ENCODE peak calls at places on chromosomes 12 and 14, in ten cellular contexts. Q is neuronal stem cell, V is mammary epithelial cell, J is colonic mucosa, C is fibroblast of lung, Z is A549, B is psoas muscle, U is uterus, D is small intestine, A is left ventricle myocardium inferior. R is an unnamed sample. For H3K4me1, the result is how much of the 10 kb centered on the place peaks cover.

GRCh38 chr12:119528241-119528640 is 65.3 kb upstream of the TMEM233 start:
- DNase-seq in C (no peak), Q (peak), J (no peak), V (no peak), Z (peak), A (no peak), U (no peak), D (no peak), B (no peak), R (no peak)

GRCh38 chr12:67442896-67443295 is 173.7 kb downstream of the CAND1 start:
- DNase-seq in C (no peak), D (no peak), Z (no peak), J (no peak), B (no peak), Q (no peak), U (no peak), V (no peak), A (no peak), R (no peak)

GRCh38 chr12:127284870-127285431 is 982.0 kb upstream of the TMEM132C start:
- DNase-seq in Z (no peak), V (peak), C (peak), Q (no peak), U (no peak), D (no peak), A (no peak), B (peak), J (no peak), R (no peak)

GRCh38 chr14:89454971-89455370 is 37.9 kb upstream of the FOXN3 start:
- DNase-seq in A (no peak), V (no peak), Z (no peak), D (no peak), C (no peak), U (no peak), J (no peak), Q (no peak), B (no peak), R (no peak)

GRCh38 chr12:130078852-130079251 is 83.4 kb upstream of the FZD10 start:
- DNase-seq in Z (no peak), C (no peak), U (no peak), Q (no peak), V (no peak), B (no peak), D (no peak), J (no peak), A (no peak), R (no peak)

GRCh38 chr14:34699873-34700621 is 14.3 kb downstream of the CFL2 start:
- DNase-seq in A (no peak), D (no peak), C (peak), Z (peak), J (no peak), B (no peak), Q (no peak), U (no peak), V (peak), R (no peak)

GRCh38 chr14:65872536-65872935 is 460.0 kb downstream of the FUT8 start:
- DNase-seq in B (no peak), D (no peak), Q (no peak), Z (no peak), U (no peak), J (no peak), V (no peak), C (no peak), A (no peak), R (no peak)

GRCh38 chr14:105888784-105889665 is 362.6 kb downstream of the TMEM121 start:
- DNase-seq in V (no peak), Q (no peak), D (no peak), U (peak), C (no peak), Z (no peak), B (no peak), A (peak), J (no peak), R (peak)

GRCh38 chr12:51888316-51889215 is 663 bp downstream of the ANKRD33 start:
- DNase-seq in D (no peak), Z (no peak), C (no peak), A (no peak), B (no peak), Q (no peak), J (no peak), V (no peak), U (no peak), R (no peak)

GRCh38 chr12:67590122-67590795 is 58.3 kb upstream of the DYRK2 start:
- DNase-seq in J (no peak), A (no peak), Z (no peak), V (peak), B (no peak), U (no peak), Q (no peak), D (peak), C (no peak), R (no peak)

GRCh38 chr14:28757790-28758189 is 8.8 kb upstream of the FOXG1 start:
- DNase-seq in Q (no peak), U (no peak), A (no peak), C (no peak), D (no peak), Z (no peak), B (no peak), J (no peak), V (no peak), R (no peak)

GRCh38 chr14:91606851-91607250 is 96.7 kb upstream of the PPP4R3A start:
- DNase-seq in U (no peak), J (no peak), D (no peak), Z (no peak), C (no peak), Q (no peak), B (no peak), A (no peak), V (peak), R (no peak)

GRCh38 chr14:105151131-105151837 is 17.3 kb downstream of the JAG2 start:
- DNase-seq in Z (no peak), A (peak), U (no peak), J (no peak), B (peak), C (no peak), V (no peak), D (no peak), Q (no peak), R (no peak)

GRCh38 chr12:108629156-108629555 is 4.5 kb downstream of the SELPLG start:
- DNase-seq in D (no peak), Z (no peak), C (no peak), V (no peak), U (no peak), Q (no peak), A (no peak), J (no peak), B (no peak), R (no peak)

GRCh38 chr12:54721312-54721711 is 73.1 kb upstream of the DCD start:
- DNase-seq in U (no peak), Z (no peak), B (no peak), C (no peak), A (no peak), Q (no peak), J (no peak), D (no peak), V (no peak), R (no peak)

GRCh38 chr12:54716284-54716683 is 68.1 kb upstream of the DCD start:
- DNase-seq in A (no peak), C (no peak), J (no peak), Q (no peak), V (no peak), D (no peak), U (no peak), B (no peak), Z (no peak), R (no peak)

GRCh38 chr12:54725233-54725843 is 77.2 kb upstream of the DCD start:
- DNase-seq in V (no peak), U (no peak), A (no peak), D (peak), Z (peak), B (no peak), Q (no peak), J (no peak), C (peak), R (no peak)

GRCh38 chr12:54723653-54724256 is 75.6 kb upstream of the DCD start:
- DNase-seq in J (no peak), C (peak), D (peak), U (no peak), B (no peak), A (no peak), Q (no peak), Z (peak), V (no peak), R (no peak)

DNA sequence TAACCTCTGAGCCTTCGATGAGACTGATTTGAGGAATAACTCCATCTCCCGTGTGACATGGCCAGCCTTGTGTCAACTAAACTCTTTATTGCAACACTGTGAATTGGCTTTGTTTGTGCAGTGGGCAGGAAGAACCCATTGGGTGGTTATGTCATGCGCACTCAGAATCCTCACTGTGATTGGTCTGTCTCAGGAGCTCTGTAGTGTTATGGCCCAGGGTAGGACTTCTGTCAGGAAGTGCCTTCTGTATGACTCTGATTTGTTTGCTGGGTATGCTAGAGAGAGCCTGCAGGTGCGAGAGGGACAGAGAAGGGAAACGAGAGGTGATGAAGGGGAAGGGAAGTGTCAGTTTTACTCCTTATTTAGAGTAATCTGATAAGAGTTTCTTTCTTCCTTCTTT is 71.5 kb upstream of the DCD start:
- DNase-seq in Z (no peak), V (no peak), D (no peak), A (no peak), U (no peak), J (no peak), Q (no peak), B (no peak), C (no peak), R (no peak)
- H3K4me1 ChIP-seq in Z (under half), V (under half), D (under half), A (under half), U (under half), J (under half), Q (under half), B (under half), C (under half), R (under half)

DNA sequence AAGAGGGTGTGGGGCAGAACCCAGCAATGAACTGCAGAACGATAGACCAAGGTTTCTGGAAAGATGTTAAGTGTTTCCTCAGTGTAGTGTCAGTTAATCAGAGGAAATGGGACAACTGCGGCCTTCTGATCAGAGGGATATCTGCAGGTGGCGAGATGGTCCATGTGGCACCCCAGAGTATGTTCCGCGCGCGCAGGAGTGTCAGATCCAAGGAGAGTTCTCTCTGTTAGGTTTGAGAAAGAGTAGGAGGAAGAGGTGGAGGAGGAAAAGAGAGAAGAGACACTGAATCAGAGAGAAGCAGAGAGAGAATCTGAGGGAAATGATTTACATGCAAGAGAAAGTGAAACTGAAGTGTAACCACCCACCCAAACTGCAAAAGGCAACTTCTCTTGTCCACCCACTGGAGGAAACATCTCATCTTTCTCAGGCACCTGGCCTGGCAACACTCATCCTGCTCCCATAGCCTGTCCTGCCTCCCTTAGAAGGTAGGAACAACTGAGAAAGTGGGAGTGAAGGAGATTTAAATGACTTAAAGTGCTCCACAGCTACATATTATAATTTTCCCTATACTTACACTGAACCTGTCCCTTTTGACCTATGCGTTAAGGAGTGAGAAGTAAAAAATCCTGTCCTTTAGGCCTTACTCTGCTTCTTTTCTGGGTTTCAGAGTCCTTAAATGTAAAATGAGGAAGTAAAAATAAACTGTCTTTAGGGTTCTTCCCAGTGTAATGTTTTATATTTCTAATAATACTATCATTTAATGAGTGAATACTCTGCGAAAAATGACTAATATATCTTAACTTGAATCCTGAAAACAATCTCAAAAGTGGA is 6.8 kb upstream of the TESPA1 start:
- DNase-seq in V (no peak), U (no peak), D (peak), Q (no peak), J (no peak), C (no peak), A (no peak), Z (no peak), B (no peak), R (no peak)
- H3K4me3 ChIP-seq in V (no peak), U (no peak), D (no peak), Q (no peak), J (no peak), C (no peak), A (no peak), Z (no peak), B (no peak), R (no peak)

GRCh38 chr12:47091009-47091408 is 11.2 kb upstream of the AMIGO2 start:
- DNase-seq in C (no peak), J (no peak), U (no peak), Z (no peak), B (no peak), V (no peak), A (no peak), Q (no peak), D (no peak), R (no peak)

GRCh38 chr12:47087088-47087688 is 7.4 kb upstream of the AMIGO2 start:
- DNase-seq in Q (no peak), Z (peak), B (no peak), A (no peak), J (no peak), U (no peak), C (no peak), V (no peak), D (no peak), R (no peak)

GRCh38 chr12:47085815-47086252 is 6.1 kb upstream of the AMIGO2 start:
- DNase-seq in B (no peak), J (no peak), Q (no peak), D (peak), U (no peak), Z (peak), A (no peak), C (peak), V (peak), R (no peak)

GRCh38 chr12:47084172-47084571 is 4.4 kb upstream of the AMIGO2 start:
- DNase-seq in D (no peak), A (no peak), B (no peak), J (no peak), V (no peak), C (no peak), U (no peak), Z (no peak), Q (no peak), R (no peak)

GRCh38 chr12:47088021-47088944 is 8.5 kb upstream of the AMIGO2 start:
- DNase-seq in U (peak), D (peak), C (no peak), Q (no peak), A (no peak), V (peak), Z (peak), B (no peak), J (no peak), R (no peak)
- H3K27ac ChIP-seq in U (peak), D (no peak), C (no peak), Q (no peak), A (no peak), V (peak), Z (peak), B (no peak), J (peak), R (no peak)

DNA sequence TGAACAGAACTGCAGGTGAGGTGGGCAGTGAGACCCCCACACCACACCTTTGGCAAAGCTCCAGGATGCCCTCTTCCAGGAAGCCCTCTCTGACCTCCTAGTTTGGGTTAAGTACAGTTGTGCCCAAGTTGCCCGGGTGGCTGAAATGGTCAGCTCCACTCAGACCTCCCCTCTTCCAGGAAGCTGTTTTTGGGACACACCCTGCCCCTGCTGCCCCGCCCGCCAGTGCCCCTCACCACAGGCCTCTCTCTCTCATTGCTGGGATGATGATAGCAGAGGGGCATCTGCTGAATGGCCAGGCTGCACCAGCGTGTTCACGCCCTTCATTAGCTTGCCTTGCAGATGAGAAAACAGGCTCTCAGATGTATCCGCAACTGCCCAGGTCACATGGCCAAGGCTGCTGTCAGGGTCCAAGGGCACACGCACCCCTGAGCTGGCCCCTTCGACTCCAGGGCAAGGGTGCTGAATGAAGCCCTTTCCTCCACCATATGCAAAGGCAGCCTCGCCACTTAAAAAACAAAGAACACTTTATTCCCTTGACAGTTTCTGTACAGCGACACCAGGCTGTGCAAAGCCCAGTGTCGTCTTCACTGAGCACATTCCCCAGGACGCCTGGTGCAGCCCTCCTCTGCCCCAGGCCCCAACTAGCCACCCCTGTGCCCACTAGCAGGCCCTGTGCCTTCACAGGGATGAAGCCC is 15.5 kb downstream of the SLC25A29 start:
- DNase-seq in C (no peak), J (no peak), Q (no peak), B (peak), A (no peak), D (no peak), V (no peak), Z (no peak), U (peak), R (peak)
- H3K4me1 ChIP-seq in C (under half), J (under half), Q (under half), B (under half), A (half or more), D (under half), V (under half), Z (under half), U (under half), R (under half)

GRCh38 chr12:96258451-96258933 is 64.3 kb downstream of the ELK3 start:
- DNase-seq in V (peak), Q (no peak), B (peak), J (peak), A (peak), C (peak), D (no peak), Z (no peak), U (peak), R (no peak)
- H3K4me3 ChIP-seq in V (no peak), Q (no peak), B (no peak), J (no peak), A (peak), C (no peak), D (no peak), Z (no peak), U (no peak), R (no peak)

DNA sequence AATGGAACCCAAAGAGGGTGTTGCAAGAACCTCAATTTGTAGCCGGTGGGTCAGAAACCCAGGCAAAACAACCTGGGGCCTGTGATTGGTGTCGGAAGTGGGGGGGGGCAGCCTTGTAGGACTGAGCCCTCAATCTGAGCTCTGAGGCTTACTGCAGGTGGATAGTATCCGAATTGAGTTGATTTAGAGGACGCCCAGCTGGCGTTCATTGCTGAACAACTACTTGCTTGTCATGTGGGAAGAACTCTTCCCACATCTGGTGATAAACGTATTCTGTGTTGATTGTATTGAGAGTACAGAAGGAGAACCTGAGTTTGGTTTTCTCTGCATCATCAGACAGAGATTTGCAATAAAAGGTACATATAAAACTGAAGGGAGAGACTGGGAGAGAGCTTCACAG is 5.1 kb downstream of the ANO6 start:
- DNase-seq in U (no peak), J (no peak), Q (no peak), B (no peak), V (no peak), D (no peak), C (no peak), A (no peak), Z (no peak), R (no peak)
- H3K27ac ChIP-seq in U (no peak), J (no peak), Q (no peak), B (peak), V (peak), D (no peak), C (no peak), A (no peak), Z (no peak), R (no peak)

GRCh38 chr12:105331805-105332251 is 1.3 kb downstream of the C12orf75 start:
- DNase-seq in V (no peak), Q (no peak), C (peak), B (no peak), Z (no peak), D (peak), A (no peak), J (peak), U (no peak), R (no peak)

GRCh38 chr12:105330283-105330937 is at the start of gene C12orf75:
- DNase-seq in C (peak), Z (peak), Q (peak), B (peak), J (peak), D (peak), U (peak), V (peak), A (peak), R (peak)

GRCh38 chr12:105332925-105333324 is 2.4 kb downstream of the C12orf75 start:
- DNase-seq in D (no peak), C (no peak), U (no peak), V (no peak), Q (no peak), B (no peak), Z (no peak), A (no peak), J (peak), R (no peak)

GRCh38 chr12:105329926-105330282 is 587 bp upstream of the C12orf75 start:
- DNase-seq in J (no peak), B (no peak), Q (no peak), A (no peak), V (no peak), C (no peak), U (no peak), Z (no peak), D (no peak), R (no peak)

GRCh38 chr12:105330938-105331804 is 680 bp downstream of the C12orf75 start:
- DNase-seq in C (peak), J (peak), Q (no peak), A (no peak), V (peak), Z (peak), D (peak), U (no peak), B (peak), R (peak)
- H3K4me1 ChIP-seq in C (under half), J (under half), Q (under half), A (under half), V (under half), Z (half or more), D (under half), U (under half), B (under half), R (under half)

DNA sequence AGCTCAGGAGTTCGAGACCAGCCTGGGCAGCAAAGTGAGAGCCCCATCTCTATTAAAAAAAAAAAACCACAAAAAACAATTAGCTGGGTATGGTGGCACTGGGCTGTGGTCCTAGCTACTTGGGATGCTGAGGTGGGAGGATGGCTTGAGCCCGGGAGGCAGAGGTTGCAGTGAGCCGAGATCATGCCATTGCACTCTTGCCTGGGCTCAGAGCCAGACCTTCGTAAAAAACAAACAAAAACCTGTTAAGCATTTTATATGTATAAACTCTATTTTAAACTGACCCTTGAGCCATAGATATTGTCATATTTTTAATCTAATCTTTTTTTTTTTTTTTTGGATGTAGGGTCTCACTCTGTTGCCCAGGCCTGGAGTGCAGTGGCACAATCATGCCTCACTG is 35.7 kb downstream of the DNM1L start:
- DNase-seq in V (no peak), C (no peak), U (no peak), J (peak), Q (no peak), D (no peak), B (no peak), A (no peak), Z (no peak), R (no peak)
- H3K4me3 ChIP-seq in V (no peak), C (no peak), U (no peak), J (no peak), Q (no peak), D (no peak), B (no peak), A (no peak), Z (no peak), R (no peak)